ENCODE peak calls at places on chromosomes 11 and 22, in six cellular contexts. D is GM13976, O is fibroblast of mammary gland, K is HFF-Myc, C is stomach, Y is Panc1. U is an unnamed sample.

GRCh38 chr22:22099833-22100812 is 117.5 kb upstream of the TOP3B start:
- DNase-seq in D (no peak), O (peak; percentile 20), K (no peak), C (no peak), Y (no peak), U (no peak)

GRCh38 chr11:45922425-45923082 is at the start of gene LARGE2:
- DNase-seq in D (peak; percentile 59), O (no peak), K (no peak), C (peak; percentile 78), Y (no peak), U (peak; percentile 39)

GRCh38 chr11:125164422-125165110 is at the start of gene PKNOX2:
- DNase-seq in D (peak; percentile 81), O (peak; percentile 34), K (no peak), C (peak; percentile 73), Y (no peak), U (peak; percentile 72)

GRCh38 chr11:16737860-16738197 is 618 bp upstream of the C11orf58 start:
- DNase-seq in D (no peak), O (no peak), K (no peak), C (no peak), Y (no peak), U (no peak)

GRCh38 chr22:49349181-49349835 is 478.4 kb downstream of the BRD1 start:
- DNase-seq in D (no peak), O (no peak), K (no peak), C (no peak), Y (no peak), U (no peak)

GRCh38 chr22:44309137-44309536 is 3.6 kb downstream of the SHISAL1 start:
- DNase-seq in D (no peak), O (peak; percentile 95), K (peak; percentile 73), C (no peak), Y (peak; percentile 22), U (peak; percentile 38)

GRCh38 chr11:41245704-41246398 is 213.6 kb downstream of the LRRC4C start:
- DNase-seq in D (no peak), O (no peak), K (no peak), C (no peak), Y (no peak), U (no peak)

GRCh38 chr22:28541137-28541536 is 138.5 kb downstream of the TTC28 start:
- DNase-seq in D (no peak), O (no peak), K (no peak), C (no peak), Y (no peak), U (no peak)

GRCh38 chr11:71222318-71223080 is 29.9 kb downstream of the SHANK2 start:
- DNase-seq in D (no peak), O (no peak), K (no peak), C (no peak), Y (no peak), U (peak; percentile 35)

GRCh38 chr11:65796726-65797601 is 10.1 kb downstream of the OVOL1 start:
- DNase-seq in D (no peak), O (no peak), K (no peak), C (no peak), Y (no peak), U (no peak)

GRCh38 chr11:60835472-60835871 is 6.4 kb upstream of the CCDC86 start:
- DNase-seq in D (no peak), O (peak; percentile 58), K (no peak), C (no peak), Y (no peak), U (no peak)

GRCh38 chr22:43273902-43274484 is 69.2 kb downstream of the SCUBE1 start:
- DNase-seq in D (peak; percentile 87), O (peak; percentile 63), K (no peak), C (peak; percentile 47), Y (no peak), U (no peak)

GRCh38 chr11:17828311-17828751 is 93.8 kb downstream of the KCNC1 start:
- DNase-seq in D (no peak), O (peak; percentile 74), K (no peak), C (peak; percentile 29), Y (no peak), U (peak; percentile 37)

GRCh38 chr11:47410404-47411264 is 2.2 kb downstream of the SLC39A13 start:
- DNase-seq in D (no peak), O (no peak), K (no peak), C (no peak), Y (no peak), U (no peak)

GRCh38 chr11:130061017-130061416 is 8.7 kb upstream of the APLP2 start:
- DNase-seq in D (no peak), O (no peak), K (no peak), C (no peak), Y (no peak), U (no peak)

GRCh38 chr11:117875397-117876048 is 935 bp downstream of the FXYD6 start:
- DNase-seq in D (no peak), O (no peak), K (no peak), C (no peak), Y (no peak), U (no peak)

GRCh38 chr11:117600261-117600783 is 196.7 kb downstream of the DSCAML1 start:
- DNase-seq in D (no peak), O (no peak), K (no peak), C (no peak), Y (no peak), U (no peak)

GRCh38 chr11:69497221-69497787 is 15.8 kb downstream of the LINC01488 start:
- DNase-seq in D (no peak), O (peak; percentile 94), K (peak; percentile 65), C (peak; percentile 80), Y (peak; percentile 8), U (peak; percentile 55)

GRCh38 chr11:134340354-134340964 is 8.7 kb downstream of the GLB1L2 start:
- DNase-seq in D (no peak), O (no peak), K (no peak), C (no peak), Y (no peak), U (peak; percentile 70)

GRCh38 chr11:62392944-62393628 is 25.7 kb upstream of the SCGB1A1 start:
- DNase-seq in D (peak; percentile 34), O (no peak), K (no peak), C (no peak), Y (no peak), U (peak; percentile 26)

GRCh38 chr11:76666830-76667229 is 3.7 kb downstream of the LRRC32 start:
- DNase-seq in D (no peak), O (no peak), K (no peak), C (no peak), Y (no peak), U (no peak)

GRCh38 chr11:121802542-121802941 is 313.5 kb downstream of the BLID start:
- DNase-seq in D (no peak), O (no peak), K (no peak), C (no peak), Y (no peak), U (peak; percentile 52)

GRCh38 chr11:69970785-69971535 is 107.2 kb upstream of the ANO1 start:
- DNase-seq in D (no peak), O (no peak), K (no peak), C (no peak), Y (no peak), U (no peak)

GRCh38 chr11:123187670-123188507 is 7.2 kb downstream of the CLMP start:
- DNase-seq in D (no peak), O (peak; percentile 74), K (no peak), C (no peak), Y (no peak), U (no peak)

GRCh38 chr11:123187221-123187620 is 7.8 kb downstream of the CLMP start:
- DNase-seq in D (no peak), O (peak; percentile 39), K (no peak), C (no peak), Y (no peak), U (no peak)

GRCh38 chr11:123186291-123186690 is 8.8 kb downstream of the CLMP start:
- DNase-seq in D (no peak), O (no peak), K (no peak), C (no peak), Y (no peak), U (no peak)

GRCh38 chr11:123190504-123190903 is 4.5 kb downstream of the CLMP start:
- DNase-seq in D (no peak), O (peak; percentile 79), K (no peak), C (no peak), Y (no peak), U (no peak)

GRCh38 chr11:123188508-123189165 is 6.4 kb downstream of the CLMP start:
- DNase-seq in D (no peak), O (peak; percentile 100), K (peak; percentile 85), C (no peak), Y (no peak), U (no peak)
- TF ChIP-seq CTCF in D (no peak), O (no peak), K (peak; percentile 2), C (no peak), Y (no peak), U (no peak)

GRCh38 chr11:35485656-35486318 is 39.6 kb downstream of the PAMR1 start:
- DNase-seq in D (peak; percentile 60), O (peak; percentile 78), K (peak; percentile 64), C (peak; percentile 78), Y (peak; percentile 48), U (peak; percentile 77)
- TF ChIP-seq CTCF in D (peak; percentile 96), O (peak; percentile 92), K (peak; percentile 89), C (no peak), Y (peak; percentile 96), U (peak; percentile 84)

DNA sequence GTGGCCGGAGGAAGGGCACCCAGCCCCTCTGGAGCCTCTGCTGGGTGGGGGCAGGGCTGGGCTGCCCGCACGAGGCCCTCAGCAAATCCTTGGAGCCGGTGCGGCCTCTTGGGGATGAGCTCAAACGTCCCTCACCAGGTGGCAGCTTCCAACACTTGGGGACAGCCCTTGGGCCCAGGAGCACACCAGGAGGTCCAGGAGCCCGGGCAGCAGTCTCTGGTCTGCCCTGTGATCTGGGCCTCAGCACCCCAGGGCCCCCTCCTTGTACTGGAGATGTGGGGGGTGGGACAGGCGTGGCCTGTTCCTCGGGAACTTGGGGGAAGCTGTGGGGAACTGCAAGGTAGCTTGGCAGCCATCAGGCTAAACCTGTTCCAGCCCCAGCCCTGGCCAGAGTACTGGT is 40.0 kb downstream of the MOB2 start:
- DNase-seq in D (no peak), O (no peak), K (no peak), C (no peak), Y (no peak), U (no peak)
- TF ChIP-seq CTCF in D (no peak), O (no peak), K (no peak), C (no peak), Y (no peak), U (no peak)

GRCh38 chr11:32280339-32280738 is 155.0 kb downstream of the WT1 start:
- DNase-seq in D (no peak), O (no peak), K (no peak), C (no peak), Y (no peak), U (no peak)

DNA sequence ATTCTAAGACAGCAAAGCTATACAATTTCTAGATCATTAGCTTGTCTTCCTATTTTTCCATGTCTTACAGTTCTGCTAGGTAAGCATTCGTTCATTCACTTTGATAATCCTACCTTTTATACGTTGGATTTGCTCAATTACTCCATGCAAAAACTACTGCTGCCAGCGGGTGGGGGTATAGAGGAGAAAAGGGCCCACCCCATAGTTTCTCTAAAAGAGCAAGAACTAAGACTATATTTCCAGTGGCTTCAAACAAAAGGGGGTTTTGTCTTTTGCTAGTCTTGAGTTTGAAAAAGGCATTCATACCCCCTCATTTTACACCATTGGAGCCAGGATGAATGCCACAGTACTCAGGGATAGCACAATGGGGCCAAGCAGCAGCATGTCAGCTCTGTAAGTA is 155.7 kb downstream of the WT1 start:
- DNase-seq in D (no peak), O (no peak), K (no peak), C (no peak), Y (no peak), U (no peak)
- TF ChIP-seq CTCF in D (no peak), O (no peak), K (peak; percentile 17), C (no peak), Y (no peak), U (no peak)